ENCODE peak calls at places on chromosomes 6 and 20, in six cellular contexts. Z is heart right ventricle; X is CD4-positive, alpha-beta T cell; G is AG09309; Q is LNCaP clone FGC; E is heart left ventricle. J is an unnamed sample.

GRCh38 chr6:168887621-168888020 is 366.0 kb downstream of the THBS2 start:
- DNase-seq in E (no peak), G (no peak), X (no peak), Q (no peak), Z (no peak), J (no peak)

GRCh38 chr6:11585426-11586016 is 48.0 kb downstream of the TMEM170B start:
- DNase-seq in Z (no peak), G (no peak), X (no peak), Q (peak), E (no peak), J (no peak)

GRCh38 chr6:149974825-149975224 is 11.1 kb downstream of the ULBP1 start:
- DNase-seq in X (no peak), Z (no peak), G (no peak), E (no peak), Q (no peak), J (no peak)

GRCh38 chr6:50047026-50047425 is 2.7 kb downstream of the DEFB112 start:
- DNase-seq in Q (no peak), E (no peak), Z (no peak), G (no peak), X (no peak), J (no peak)

GRCh38 chr6:154981071-154981373 is 14.1 kb upstream of the TIAM2 start:
- DNase-seq in G (no peak), E (no peak), Z (no peak), X (no peak), Q (peak), J (no peak)

GRCh38 chr20:44962483-44962882 is 2.3 kb upstream of the TOMM34 start:
- DNase-seq in Z (no peak), Q (no peak), X (no peak), G (no peak), E (no peak), J (no peak)

GRCh38 chr6:33755070-33755869 is 8.6 kb upstream of the IP6K3 start:
- DNase-seq in G (no peak), Q (no peak), E (no peak), X (no peak), Z (no peak), J (no peak)

GRCh38 chr6:96499781-96500180 is 21.8 kb upstream of the UFL1 start:
- DNase-seq in Q (no peak), E (no peak), G (no peak), Z (no peak), X (peak), J (no peak)

GRCh38 chr6:73443555-73443954 is 8.5 kb downstream of the CGAS start:
- DNase-seq in G (no peak), Q (no peak), X (no peak), Z (no peak), E (no peak), J (no peak)

GRCh38 chr20:13546497-13547131 is 92.1 kb downstream of the TASP1 start:
- DNase-seq in G (peak), X (peak), Q (peak), Z (peak), E (peak), J (peak)

GRCh38 chr20:58131111-58131510 is 97.3 kb downstream of the ANKRD60 start:
- DNase-seq in G (no peak), E (peak), Z (peak), Q (no peak), X (no peak), J (no peak)

GRCh38 chr6:158040804-158041347 is 59.2 kb downstream of the SYNJ2 start:
- DNase-seq in G (no peak), Z (no peak), X (no peak), E (no peak), Q (no peak), J (no peak)

GRCh38 chr20:23049201-23049932 is at the start of gene THBD:
- DNase-seq in E (peak), G (no peak), X (no peak), Z (peak), Q (no peak), J (no peak)

GRCh38 chr20:62897666-62898065 is 28.6 kb downstream of the DIDO1 start:
- DNase-seq in G (no peak), X (no peak), Q (no peak), E (no peak), Z (no peak), J (no peak)

GRCh38 chr6:35016417-35017221 is 124.5 kb downstream of the TCP11 start:
- DNase-seq in E (peak), G (no peak), Q (no peak), X (no peak), Z (peak), J (no peak)

GRCh38 chr6:32401564-32401963 is 5.4 kb downstream of the BTNL2 start:
- DNase-seq in E (no peak), G (no peak), Z (no peak), Q (no peak), X (no peak), J (no peak)

GRCh38 chr6:7006536-7007191 is 101.1 kb upstream of the RREB1 start:
- DNase-seq in X (no peak), E (no peak), G (no peak), Z (no peak), Q (no peak), J (no peak)

GRCh38 chr20:43963872-43964791 is 49.5 kb downstream of the TOX2 start:
- DNase-seq in Q (no peak), E (peak), G (no peak), X (peak), Z (peak), J (no peak)

GRCh38 chr20:62203378-62204030 is 16.6 kb downstream of the HRH3 start:
- DNase-seq in E (peak), Z (no peak), X (no peak), G (no peak), Q (no peak), J (no peak)

GRCh38 chr6:56637640-56638039 is 5.0 kb downstream of the DST start:
- DNase-seq in Z (no peak), Q (peak), X (no peak), E (no peak), G (peak), J (no peak)

GRCh38 chr6:39804666-39805065 is 12.5 kb downstream of the DAAM2 start:
- DNase-seq in Q (no peak), X (no peak), G (peak), Z (no peak), E (no peak), J (no peak)

GRCh38 chr20:49630396-49630951 is 62.5 kb upstream of the PTGIS start:
- DNase-seq in X (no peak), E (no peak), G (no peak), Z (no peak), Q (no peak), J (no peak)

GRCh38 chr6:107121266-107121665 is 6.0 kb upstream of the BEND3 start:
- DNase-seq in G (no peak), Z (no peak), E (no peak), X (no peak), Q (no peak), J (no peak)

GRCh38 chr20:48574383-48574782 is 253.4 kb downstream of the PREX1 start:
- DNase-seq in Q (no peak), X (no peak), Z (no peak), G (no peak), E (no peak), J (no peak)

GRCh38 chr20:61756446-61756845 is 309.2 kb downstream of the TAF4 start:
- DNase-seq in X (no peak), Z (no peak), E (no peak), G (no peak), Q (no peak), J (no peak)

GRCh38 chr6:148358196-148358785 is 15.7 kb downstream of the SASH1 start:
- DNase-seq in X (no peak), Q (no peak), G (no peak), E (no peak), Z (peak), J (no peak)

GRCh38 chr20:24943196-24943595 is 5.9 kb upstream of the CST7 start:
- DNase-seq in Q (no peak), E (no peak), Z (no peak), X (no peak), G (no peak), J (no peak)

GRCh38 chr20:49313271-49313670 is 35.4 kb upstream of the ZNFX1 start:
- DNase-seq in Q (no peak), Z (no peak), E (no peak), G (no peak), X (no peak), J (no peak)

GRCh38 chr6:27091661-27092315 is 155.7 kb upstream of the PRSS16 start:
- DNase-seq in X (no peak), E (no peak), Z (no peak), G (peak), Q (peak), J (no peak)

GRCh38 chr6:34543421-34543820 is 12.7 kb downstream of the SPDEF start:
- DNase-seq in X (no peak), E (no peak), Z (no peak), Q (no peak), G (peak), J (no peak)

GRCh38 chr6:158774734-158775449 is 44.3 kb downstream of the EZR start:
- DNase-seq in Z (no peak), G (no peak), X (no peak), Q (no peak), E (no peak), J (no peak)

GRCh38 chr20:58891076-58891685 is 38.7 kb downstream of the GNAS start:
- DNase-seq in E (peak), X (peak), Q (no peak), Z (peak), G (no peak), J (peak)

GRCh38 chr6:110557226-110557625 is 80.8 kb upstream of the SLC22A16 start:
- DNase-seq in G (no peak), E (no peak), Q (no peak), Z (no peak), X (no peak), J (no peak)

GRCh38 chr20:2210646-2211556 is 84.9 kb upstream of the TGM3 start:
- DNase-seq in Z (peak), G (peak), X (no peak), Q (peak), E (peak), J (no peak)

GRCh38 chr6:164108869-164109769 is 694.6 kb downstream of the QKI start:
- DNase-seq in G (no peak), Q (no peak), Z (peak), E (peak), X (no peak), J (no peak)

GRCh38 chr6:144262470-144263369 is 22.4 kb upstream of the UTRN start:
- DNase-seq in E (no peak), Z (no peak), Q (peak), X (peak), G (no peak), J (no peak)

GRCh38 chr6:79146426-79146825 is 68.4 kb upstream of the PHIP start:
- DNase-seq in Q (no peak), G (no peak), E (no peak), Z (no peak), X (no peak), J (no peak)

GRCh38 chr6:305371-306206 is 13.3 kb downstream of the DUSP22 start:
- DNase-seq in Z (no peak), G (no peak), E (no peak), Q (no peak), X (no peak), J (no peak)

GRCh38 chr6:303263-303662 is 11.0 kb downstream of the DUSP22 start:
- DNase-seq in X (no peak), E (no peak), G (no peak), Q (no peak), Z (no peak), J (no peak)

GRCh38 chr6:304833-305370 is 12.6 kb downstream of the DUSP22 start:
- DNase-seq in Q (no peak), G (no peak), X (no peak), Z (no peak), E (no peak), J (no peak)

GRCh38 chr6:302760-303159 is 10.5 kb downstream of the DUSP22 start:
- DNase-seq in E (no peak), X (no peak), Z (no peak), Q (no peak), G (no peak), J (no peak)

GRCh38 chr6:303948-304558 is 11.8 kb downstream of the DUSP22 start:
- DNase-seq in X (no peak), Z (no peak), G (no peak), E (no peak), Q (no peak), J (no peak)
- TF ChIP-seq CTCF in X (no peak), Z (no peak), G (no peak), E (no peak), Q (peak), J (peak)

DNA sequence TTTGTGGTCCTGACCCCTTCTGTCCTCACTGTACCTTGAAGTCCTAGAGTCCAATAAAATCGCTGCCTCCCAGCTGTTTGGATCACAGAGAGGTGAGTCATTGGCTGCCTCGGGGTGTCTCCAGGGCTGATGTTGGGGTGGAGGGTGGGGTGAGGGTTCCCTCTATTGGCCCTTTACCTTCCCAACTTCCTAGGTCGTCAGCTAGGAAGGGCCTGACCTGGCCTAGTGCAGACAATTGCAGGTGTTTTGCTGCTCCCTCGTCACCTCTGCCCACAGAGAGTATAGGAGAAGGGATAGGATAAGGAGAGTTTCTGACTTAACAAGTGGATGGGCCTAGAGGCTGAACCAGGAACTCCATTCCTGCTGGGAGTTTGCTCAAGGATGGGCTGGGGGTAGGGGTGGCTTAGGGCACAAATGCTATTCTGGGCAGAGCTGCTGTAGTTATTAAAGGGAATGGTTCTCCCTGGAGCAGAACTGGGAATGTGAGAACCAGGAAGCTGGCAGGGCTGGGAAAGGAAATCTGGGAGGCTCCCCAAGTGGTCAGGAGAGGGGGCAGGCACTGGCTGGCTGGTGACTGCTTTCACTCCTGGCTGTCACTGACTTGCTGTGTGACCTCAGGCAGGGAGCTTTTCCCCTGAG is 1.4 kb downstream of the TP53INP2 start:
- DNase-seq in X (no peak), E (peak), Q (no peak), Z (peak), G (no peak), J (no peak)
- TF ChIP-seq CTCF in X (no peak), E (no peak), Q (no peak), Z (no peak), G (peak), J (peak)

GRCh38 chr6:18302561-18303439 is 38.5 kb upstream of the DEK start:
- DNase-seq in E (no peak), G (no peak), Q (no peak), Z (no peak), X (no peak), J (no peak)
- TF ChIP-seq CTCF in E (peak), G (no peak), Q (peak), Z (peak), X (no peak), J (no peak)

GRCh38 chr20:18839507-18840247 is 26.1 kb downstream of the SCP2D1 start:
- DNase-seq in Q (no peak), X (no peak), Z (no peak), G (no peak), E (no peak), J (no peak)
- TF ChIP-seq CTCF in Q (no peak), X (no peak), Z (no peak), G (no peak), E (no peak), J (no peak)

DNA sequence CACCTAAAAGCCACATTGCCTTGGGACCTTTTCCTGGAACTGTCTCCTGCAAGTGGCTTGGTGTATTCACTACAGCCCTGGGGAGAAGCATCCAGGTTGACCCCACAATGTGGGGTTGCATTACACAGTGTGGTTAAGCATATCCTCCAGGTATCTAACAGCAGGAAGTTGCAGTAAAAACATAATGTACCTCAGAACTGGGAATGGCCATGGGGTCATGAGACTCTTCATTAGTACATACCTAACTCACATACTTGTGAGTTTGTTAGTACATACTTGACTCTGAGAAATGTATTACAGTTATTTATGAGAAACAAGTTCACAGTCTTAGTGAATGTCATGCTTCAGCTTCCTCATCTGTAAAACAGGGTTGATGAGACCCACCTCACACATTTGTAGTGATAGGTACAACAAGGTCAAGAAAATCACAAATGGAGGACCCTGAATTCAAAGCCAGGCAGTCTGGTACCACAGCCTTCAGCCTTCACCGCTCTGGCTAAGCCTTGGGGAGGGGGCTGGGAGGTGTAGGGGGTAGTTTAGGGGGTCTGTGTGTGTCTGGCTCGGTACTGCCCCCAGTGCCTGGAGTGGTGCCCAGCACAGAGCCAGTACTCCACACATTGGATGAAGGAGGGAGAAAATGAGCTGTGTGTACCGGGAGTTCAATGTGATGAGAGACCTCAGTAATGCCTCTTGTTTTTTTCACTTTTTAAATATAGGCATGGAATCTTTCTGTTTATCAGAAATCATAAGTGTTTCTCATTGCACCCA is 53.0 kb downstream of the KAT14 start:
- DNase-seq in Z (no peak), X (no peak), G (no peak), E (no peak), Q (no peak), J (no peak)
- TF ChIP-seq CTCF in Z (no peak), X (no peak), G (no peak), E (no peak), Q (no peak), J (no peak)

GRCh38 chr6:4412488-4412887 is 277.1 kb upstream of the ECI2 start:
- DNase-seq in G (no peak), Q (no peak), E (no peak), X (no peak), Z (no peak), J (no peak)

GRCh38 chr6:4415549-4415948 is 280.2 kb upstream of the ECI2 start:
- DNase-seq in Z (no peak), G (no peak), E (no peak), Q (no peak), X (no peak), J (no peak)

GRCh38 chr6:4413073-4413472 is 277.7 kb upstream of the ECI2 start:
- DNase-seq in Q (no peak), Z (no peak), E (no peak), G (peak), X (no peak), J (no peak)
- TF ChIP-seq CTCF in Q (no peak), Z (no peak), E (no peak), G (peak), X (no peak), J (no peak)